ENCODE peak calls at places on chromosome 7, in ten cellular contexts. V is tibial artery; R is SJSA1; U is mucosa of descending colon; E is CD4-positive, alpha-beta memory T cell; H is ovary; L is CD8-positive, alpha-beta memory T cell; B is adipocyte; C is iPS DF 6.9; J is stomach. N is an unnamed sample.

GRCh38 chr7:138226851-138227250 is 150.6 kb downstream of the AKR1D1 start:
- DNase-seq in V (no peak), R (no peak), U (no peak), E (no peak), H (no peak), L (no peak), B (no peak), C (no peak), J (no peak), N (no peak)

GRCh38 chr7:30765359-30765758 is 5.9 kb upstream of the MINDY4 start:
- DNase-seq in V (no peak), R (no peak), U (no peak), E (no peak), H (no peak), L (no peak), B (no peak), C (no peak), J (no peak), N (no peak)

GRCh38 chr7:151876112-151876898 is 610 bp downstream of the PRKAG2 start:
- DNase-seq in V (peak; percentile 89), R (no peak), U (peak; percentile 91), E (peak; percentile 65), H (peak; percentile 78), L (peak; percentile 84), B (peak; percentile 49), C (no peak), J (peak; percentile 80), N (peak; percentile 32)

GRCh38 chr7:138657854-138658386 is 43.2 kb downstream of the SVOPL start:
- DNase-seq in V (no peak), R (no peak), U (no peak), E (no peak), H (no peak), L (no peak), B (no peak), C (no peak), J (no peak), N (no peak)

GRCh38 chr7:7972128-7972527 is 3.5 kb downstream of the GLCCI1 start:
- DNase-seq in V (no peak), R (no peak), U (no peak), E (no peak), H (no peak), L (no peak), B (peak; percentile 38), C (no peak), J (no peak), N (no peak)

GRCh38 chr7:127927339-127927679 is 103.9 kb downstream of the LRRC4 start:
- DNase-seq in V (peak; percentile 22), R (no peak), U (no peak), E (no peak), H (no peak), L (no peak), B (peak; percentile 42), C (no peak), J (peak; percentile 45), N (no peak)

GRCh38 chr7:42097756-42098155 is 139.3 kb downstream of the GLI3 start:
- DNase-seq in V (no peak), R (no peak), U (no peak), E (no peak), H (no peak), L (no peak), B (peak; percentile 84), C (no peak), J (no peak), N (peak; percentile 20)

GRCh38 chr7:2929321-2930201 is 85.5 kb upstream of the GNA12 start:
- DNase-seq in V (no peak), R (no peak), U (no peak), E (no peak), H (no peak), L (peak; percentile 31), B (no peak), C (no peak), J (no peak), N (no peak)

GRCh38 chr7:101995121-101995520 is 177.7 kb downstream of the CUX1 start:
- DNase-seq in V (no peak), R (no peak), U (no peak), E (no peak), H (no peak), L (no peak), B (no peak), C (no peak), J (no peak), N (no peak)

GRCh38 chr7:101989101-101989500 is 171.7 kb downstream of the CUX1 start:
- DNase-seq in V (no peak), R (no peak), U (no peak), E (no peak), H (no peak), L (no peak), B (no peak), C (no peak), J (no peak), N (no peak)

GRCh38 chr7:101990811-101991418 is 173.5 kb downstream of the CUX1 start:
- DNase-seq in V (no peak), R (no peak), U (no peak), E (no peak), H (no peak), L (no peak), B (no peak), C (no peak), J (no peak), N (no peak)

GRCh38 chr7:101993311-101993710 is 175.9 kb downstream of the CUX1 start:
- DNase-seq in V (no peak), R (no peak), U (no peak), E (no peak), H (no peak), L (no peak), B (no peak), C (no peak), J (no peak), N (no peak)

DNA sequence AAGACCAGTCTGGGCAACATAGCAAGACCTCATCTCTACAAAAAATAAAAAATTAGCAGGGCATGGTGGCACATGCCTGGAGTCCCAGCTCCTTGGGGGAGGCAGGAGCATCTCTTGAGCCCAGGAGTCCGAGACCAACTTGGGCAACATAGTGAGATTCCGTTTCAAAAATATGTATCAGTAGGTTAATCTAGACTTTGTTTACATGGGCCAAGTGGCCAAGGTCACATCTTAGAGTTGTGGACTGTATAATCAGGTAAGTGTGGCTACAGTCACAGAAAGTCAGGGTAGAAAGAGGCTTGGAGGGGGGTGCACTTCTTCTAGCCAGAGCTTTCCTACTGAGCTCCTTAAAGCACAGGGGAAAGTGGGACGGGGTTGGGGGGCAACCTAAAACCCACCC is 174.4 kb downstream of the CUX1 start:
- DNase-seq in V (no peak), R (no peak), U (no peak), E (no peak), H (no peak), L (no peak), B (no peak), C (no peak), J (no peak), N (no peak)
- H3K4me3 ChIP-seq in V (no peak overlapping the region), R (no peak overlapping the region), U (no peak overlapping the region), E (no peak overlapping the region), H (no peak overlapping the region), L (no peak overlapping the region), B (no peak overlapping the region), C (no peak overlapping the region), J (no peak overlapping the region), N (no peak overlapping the region)

GRCh38 chr7:157673573-157673972 is 336.8 kb downstream of the DNAJB6 start:
- DNase-seq in V (no peak), R (peak; percentile 28), U (no peak), E (no peak), H (no peak), L (no peak), B (no peak), C (no peak), J (no peak), N (no peak)

GRCh38 chr7:157669768-157670345 is 333.1 kb downstream of the DNAJB6 start:
- DNase-seq in V (no peak), R (no peak), U (peak; percentile 25), E (no peak), H (no peak), L (peak; percentile 35), B (no peak), C (no peak), J (no peak), N (no peak)

GRCh38 chr7:157668884-157669767 is 332.3 kb downstream of the DNAJB6 start:
- DNase-seq in V (no peak), R (no peak), U (peak; percentile 27), E (no peak), H (no peak), L (peak; percentile 27), B (no peak), C (no peak), J (no peak), N (no peak)

GRCh38 chr7:157670490-157671357 is 333.9 kb downstream of the DNAJB6 start:
- DNase-seq in V (no peak), R (no peak), U (no peak), E (no peak), H (no peak), L (peak; percentile 19), B (no peak), C (no peak), J (no peak), N (peak; percentile 70)

GRCh38 chr7:157671358-157672255 is 334.8 kb downstream of the DNAJB6 start:
- DNase-seq in V (no peak), R (no peak), U (no peak), E (no peak), H (no peak), L (peak; percentile 29), B (no peak), C (no peak), J (no peak), N (no peak)
- H3K9me3 ChIP-seq in V (no peaks in the 10 kb centered on the region), R (peaks cover 3% of the 10 kb centered on the region), U (no peaks in the 10 kb centered on the region), E (no peaks in the 10 kb centered on the region), H (no peaks in the 10 kb centered on the region), L (no peaks in the 10 kb centered on the region), B (no peaks in the 10 kb centered on the region), C (peaks cover 25% of the 10 kb centered on the region), J (no peaks in the 10 kb centered on the region), N (no peaks in the 10 kb centered on the region)

DNA sequence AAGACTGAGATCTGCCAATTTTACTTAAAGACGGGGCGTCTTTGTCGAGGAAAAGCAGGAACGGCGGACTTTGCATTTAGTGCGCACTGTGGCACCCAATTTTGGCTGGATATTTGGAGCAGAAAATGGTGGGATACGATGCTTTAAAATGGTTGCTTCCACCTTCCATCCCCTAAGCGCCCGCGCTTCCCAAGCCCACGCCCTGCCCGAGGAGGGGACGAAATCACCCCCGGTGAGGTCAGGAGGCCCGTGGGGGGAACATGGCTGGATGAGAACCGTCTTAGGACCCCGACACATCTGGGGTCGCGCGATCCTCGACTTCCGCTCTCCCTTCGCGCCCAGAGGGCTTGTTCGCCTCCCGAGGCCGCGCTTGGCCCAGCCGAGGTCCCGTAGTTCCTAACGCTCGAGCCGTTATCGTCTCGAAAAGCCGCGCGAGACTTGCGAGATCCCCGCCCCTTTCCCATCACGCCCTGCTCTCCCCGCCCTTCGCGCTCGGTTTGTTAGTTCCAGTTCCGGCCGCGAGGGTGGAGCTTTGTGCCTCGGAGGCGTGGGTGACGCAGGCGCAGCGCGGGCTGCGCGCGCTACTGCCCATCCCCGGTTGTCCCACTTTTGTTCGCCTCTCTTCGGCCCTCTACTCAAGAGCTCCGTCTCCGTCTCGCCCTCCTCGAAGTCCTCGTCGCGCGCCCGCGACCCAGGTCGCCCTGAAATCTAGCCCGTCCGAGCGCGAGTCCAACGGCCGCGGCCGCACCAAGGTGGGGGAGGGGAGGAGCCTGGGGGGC is at the start of gene SRRT:
- DNase-seq in V (peak; percentile 98), R (peak; percentile 99), U (peak; percentile 99), E (peak; percentile 98), H (peak; percentile 98), L (peak; percentile 98), B (peak; percentile 100), C (peak; percentile 94), J (peak; percentile 99), N (peak; percentile 93)
- H3K36me3 ChIP-seq in V (peaks cover 50% of the 10 kb centered on the region), R (peaks cover 93% of the 10 kb centered on the region), U (no peaks in the 10 kb centered on the region), E (peaks cover 3% of the 10 kb centered on the region), H (no peaks in the 10 kb centered on the region), L (peaks cover 8% of the 10 kb centered on the region), B (peaks cover 53% of the 10 kb centered on the region), C (peaks cover 25% of the 10 kb centered on the region), J (peaks cover 66% of the 10 kb centered on the region), N (peaks cover 38% of the 10 kb centered on the region)

GRCh38 chr7:1883031-1883761 is 213.1 kb downstream of the ELFN1 start:
- DNase-seq in V (no peak), R (peak; percentile 95), U (no peak), E (no peak), H (no peak), L (no peak), B (peak; percentile 76), C (no peak), J (no peak), N (peak; percentile 99)

GRCh38 chr7:1882451-1882850 is 212.4 kb downstream of the ELFN1 start:
- DNase-seq in V (no peak), R (no peak), U (no peak), E (no peak), H (no peak), L (no peak), B (no peak), C (no peak), J (no peak), N (no peak)

GRCh38 chr7:1885465-1886226 is 215.6 kb downstream of the ELFN1 start:
- DNase-seq in V (no peak), R (no peak), U (no peak), E (no peak), H (no peak), L (no peak), B (no peak), C (no peak), J (no peak), N (no peak)

GRCh38 chr7:1884583-1885350 is 214.7 kb downstream of the ELFN1 start:
- DNase-seq in V (no peak), R (no peak), U (no peak), E (no peak), H (no peak), L (no peak), B (no peak), C (no peak), J (no peak), N (peak; percentile 35)

DNA sequence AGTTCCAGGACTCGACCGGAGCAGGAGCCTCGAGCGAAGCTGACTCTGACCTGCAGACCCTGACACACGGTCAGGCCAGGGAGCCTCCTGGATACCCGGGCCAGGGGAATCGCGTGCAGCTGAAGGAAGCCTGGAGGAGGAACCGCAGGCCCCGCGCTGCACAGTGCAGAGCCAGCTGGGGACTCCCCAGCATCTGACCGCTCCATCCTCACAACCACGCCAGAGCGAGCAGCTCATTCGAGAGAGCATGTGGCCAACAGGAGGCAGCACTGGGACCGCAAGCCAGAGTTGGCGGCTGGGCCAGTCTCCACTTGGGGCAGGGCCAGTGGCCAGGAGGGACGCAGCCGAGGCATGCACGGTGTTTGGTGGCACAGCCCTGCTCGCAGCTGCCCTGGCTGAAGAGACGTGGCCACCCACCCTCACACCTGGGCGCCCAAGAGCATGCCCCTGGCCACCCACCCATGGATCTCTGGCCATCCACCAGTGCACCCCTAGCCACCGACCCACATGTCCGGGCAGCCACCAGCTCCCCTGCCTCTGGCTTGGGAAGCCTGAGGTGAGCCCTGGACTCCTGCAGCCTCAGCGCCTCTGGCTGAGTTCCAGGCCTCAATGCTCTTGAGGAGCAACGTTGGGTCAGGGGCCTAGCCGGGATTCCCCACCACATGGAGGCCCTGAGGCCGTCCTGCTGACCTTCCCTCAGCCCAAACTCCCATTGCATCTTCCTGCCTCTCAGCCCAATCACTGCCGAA is 213.9 kb downstream of the ELFN1 start:
- DNase-seq in V (no peak), R (no peak), U (no peak), E (no peak), H (no peak), L (no peak), B (no peak), C (no peak), J (no peak), N (no peak)
- H3K4me3 ChIP-seq in V (no peak overlapping the region), R (no peak overlapping the region), U (no peak overlapping the region), E (no peak overlapping the region), H (no peak overlapping the region), L (no peak overlapping the region), B (no peak overlapping the region), C (no peak overlapping the region), J (no peak overlapping the region), N (no peak overlapping the region)